ENCODE peak calls at places on chromosomes 12 and 14, in five cellular contexts. I is colonic mucosa, Z is left ventricle myocardium inferior, F is neural progenitor cell, B is esophagus squamous epithelium. E is an unnamed sample.

GRCh38 chr14:34203271-34203722 is 252.4 kb upstream of the EGLN3 start:
- DNase-seq in I (no peak), Z (no peak), F (no peak), B (no peak), E (no peak)

GRCh38 chr14:82445810-82446575 is 912.3 kb upstream of the SEL1L start:
- DNase-seq in I (no peak), Z (no peak), F (no peak), B (no peak), E (no peak)

GRCh38 chr12:63915105-63915830 is 70.8 kb downstream of the SRGAP1 start:
- DNase-seq in I (no peak), Z (no peak), F (no peak), B (no peak), E (no peak)

GRCh38 chr12:49945394-49946080 is 5.0 kb upstream of the AQP2 start:
- DNase-seq in I (peak; percentile 86), Z (peak; percentile 85), F (peak; percentile 88), B (no peak), E (peak; percentile 87)

GRCh38 chr12:123973552-123974341 is 732 bp downstream of the ZNF664 start:
- DNase-seq in I (peak; percentile 65), Z (peak; percentile 51), F (peak; percentile 73), B (no peak), E (peak; percentile 83)

GRCh38 chr12:75854681-75855309 is 176.8 kb downstream of the PHLDA1 start:
- DNase-seq in I (no peak), Z (no peak), F (no peak), B (no peak), E (no peak)

GRCh38 chr12:131345521-131346436 is 365.1 kb upstream of the SFSWAP start:
- DNase-seq in I (no peak), Z (no peak), F (no peak), B (no peak), E (no peak)

GRCh38 chr12:27334052-27334720 is 1.6 kb downstream of the BMAL2 start:
- DNase-seq in I (no peak), Z (no peak), F (no peak), B (no peak), E (no peak)

GRCh38 chr12:52157566-52158150 is 34.2 kb downstream of the KRT80 start:
- DNase-seq in I (no peak), Z (no peak), F (no peak), B (no peak), E (no peak)

GRCh38 chr12:29544428-29545101 is 47.1 kb upstream of the OVCH1 start:
- DNase-seq in I (no peak), Z (no peak), F (no peak), B (no peak), E (no peak)

GRCh38 chr12:127998936-127999467 is 268.0 kb upstream of the TMEM132C start:
- DNase-seq in I (no peak), Z (no peak), F (no peak), B (no peak), E (no peak)

GRCh38 chr12:131046813-131047788 is 93.4 kb downstream of the ADGRD1 start:
- DNase-seq in I (no peak), Z (peak; percentile 62), F (no peak), B (no peak), E (peak; percentile 67)

GRCh38 chr14:52678591-52678990 is 16.8 kb downstream of the ERO1A start:
- DNase-seq in I (no peak), Z (no peak), F (no peak), B (no peak), E (no peak)

GRCh38 chr12:111557271-111558106 is 41.6 kb downstream of the ATXN2 start:
- DNase-seq in I (no peak), Z (no peak), F (no peak), B (no peak), E (no peak)

GRCh38 chr12:107126688-107127481 is 33.5 kb upstream of the CRY1 start:
- DNase-seq in I (no peak), Z (no peak), F (no peak), B (no peak), E (no peak)

GRCh38 chr14:51818748-51819386 is 41.5 kb upstream of the GNG2 start:
- DNase-seq in I (no peak), Z (no peak), F (no peak), B (no peak), E (no peak)

GRCh38 chr12:120225852-120226640 is 25.1 kb upstream of the RPLP0 start:
- DNase-seq in I (peak; percentile 88), Z (peak; percentile 49), F (no peak), B (no peak), E (peak; percentile 48)

GRCh38 chr14:69260246-69260978 is 454 bp downstream of the GALNT16 start:
- DNase-seq in I (no peak), Z (no peak), F (peak; percentile 89), B (no peak), E (no peak)

GRCh38 chr12:74365178-74365964 is 172.3 kb upstream of the ATXN7L3B start:
- DNase-seq in I (no peak), Z (no peak), F (peak; percentile 27), B (no peak), E (no peak)

GRCh38 chr14:68395585-68395984 is 397.3 kb downstream of the ZFP36L1 start:
- DNase-seq in I (no peak), Z (no peak), F (no peak), B (no peak), E (no peak)

GRCh38 chr12:40663781-40664180 is 28.5 kb upstream of the CNTN1 start:
- DNase-seq in I (no peak), Z (no peak), F (no peak), B (no peak), E (no peak)

GRCh38 chr14:50768693-50769092 is 62.3 kb downstream of the NIN start:
- DNase-seq in I (no peak), Z (no peak), F (no peak), B (no peak), E (no peak)

GRCh38 chr12:95022477-95022876 is 19.0 kb upstream of the NDUFA12 start:
- DNase-seq in I (no peak), Z (no peak), F (no peak), B (no peak), E (no peak)

GRCh38 chr14:64387232-64387737 is 868 bp upstream of the MTHFD1 start:
- DNase-seq in I (peak; percentile 32), Z (no peak), F (peak; percentile 56), B (no peak), E (no peak)

GRCh38 chr14:95046711-95047681 is 110.3 kb downstream of the DICER1 start:
- DNase-seq in I (peak; percentile 36), Z (no peak), F (no peak), B (no peak), E (no peak)

GRCh38 chr12:117854339-117855012 is 114.3 kb downstream of the KSR2 start:
- DNase-seq in I (peak; percentile 63), Z (no peak), F (peak; percentile 81), B (no peak), E (no peak)

GRCh38 chr14:73712071-73712506 is 2.1 kb downstream of the PNMA1 start:
- DNase-seq in I (no peak), Z (no peak), F (no peak), B (no peak), E (no peak)
- H3K27ac ChIP-seq in I (peak overlapping the region; percentile 96), Z (peak overlapping the region; percentile 89), F (no peak overlapping the region), B (peak overlapping the region; percentile 93), E (peak overlapping the region; percentile 6)

GRCh38 chr12:113860950-113861349 is 105.2 kb downstream of the RBM19 start:
- DNase-seq in I (no peak), Z (no peak), F (no peak), B (no peak), E (no peak)
- H3K27ac ChIP-seq in I (no peak overlapping the region), Z (no peak overlapping the region), F (no peak overlapping the region), B (no peak overlapping the region), E (no peak overlapping the region)

DNA sequence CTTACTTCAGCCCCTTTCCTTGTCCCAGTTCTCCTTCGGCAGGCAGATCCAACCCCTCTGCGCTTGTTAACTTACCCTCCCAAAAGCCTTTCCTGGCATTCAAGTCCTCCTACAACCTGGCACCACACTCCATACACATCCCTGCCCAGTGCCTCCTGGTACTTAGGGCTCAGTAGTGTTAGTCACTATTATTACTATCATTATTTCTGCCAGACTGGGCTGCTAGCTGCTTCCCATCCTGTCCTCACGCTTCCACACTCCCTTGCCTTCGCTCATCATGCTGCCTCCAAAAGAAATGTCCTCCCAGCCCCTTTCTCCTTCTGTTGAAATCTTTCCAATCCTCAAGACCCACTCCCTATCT is 1.6 kb upstream of the HDAC7 start:
- DNase-seq in I (no peak), Z (no peak), F (no peak), B (no peak), E (no peak)
- H3K27ac ChIP-seq in I (peak overlapping the region; percentile 80), Z (peak overlapping the region; percentile 99), F (no peak overlapping the region), B (peak overlapping the region; percentile 99), E (peak overlapping the region; percentile 95)

GRCh38 chr14:89178376-89178775 is 238.7 kb downstream of the FOXN3 start:
- DNase-seq in I (no peak), Z (no peak), F (no peak), B (no peak), E (no peak)
- H3K27ac ChIP-seq in I (no peak overlapping the region), Z (no peak overlapping the region), F (no peak overlapping the region), B (no peak overlapping the region), E (peak overlapping the region; percentile 71)

DNA sequence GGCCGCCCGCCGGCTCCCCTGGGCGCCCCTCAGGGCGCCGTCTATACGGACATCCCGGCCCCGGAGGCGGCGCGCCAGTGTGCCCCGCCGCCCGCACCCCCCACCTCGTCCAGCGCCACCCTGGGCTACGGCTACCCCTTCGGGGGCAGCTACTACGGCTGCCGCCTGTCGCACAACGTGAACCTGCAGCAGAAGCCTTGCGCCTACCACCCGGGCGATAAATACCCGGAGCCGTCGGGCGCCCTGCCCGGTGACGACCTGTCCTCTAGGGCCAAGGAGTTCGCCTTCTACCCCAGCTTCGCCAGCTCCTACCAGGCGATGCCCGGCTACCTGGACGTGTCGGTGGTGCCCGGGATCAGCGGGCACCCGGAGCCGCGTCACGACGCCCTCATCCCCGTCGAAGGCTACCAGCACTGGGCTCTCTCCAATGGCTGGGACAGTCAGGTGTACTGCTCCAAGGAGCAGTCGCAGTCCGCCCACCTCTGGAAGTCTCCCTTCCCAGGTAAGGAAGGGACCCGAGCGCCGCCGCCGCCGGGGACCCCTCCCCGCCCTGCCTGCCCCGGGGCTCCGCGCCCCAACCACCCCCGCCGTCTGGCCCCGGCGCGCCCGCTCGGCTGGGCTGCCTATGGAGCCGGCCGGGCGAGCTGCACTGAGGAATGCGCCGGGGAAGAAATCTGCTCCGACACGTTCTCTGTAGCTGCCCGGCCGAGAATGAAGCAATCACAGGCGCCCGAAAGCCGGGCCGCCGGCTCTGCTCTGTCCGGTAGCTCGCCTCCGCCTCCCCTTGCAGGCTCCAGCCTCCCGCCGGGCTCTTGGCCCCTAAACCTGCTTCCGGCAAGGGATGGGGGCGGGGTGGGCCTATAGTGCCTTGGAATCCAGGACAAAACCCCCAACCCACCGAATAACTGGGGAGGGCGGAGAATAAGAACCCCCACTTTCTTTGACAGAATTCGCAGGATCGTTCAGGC is 794 bp downstream of the HOXC13 start:
- DNase-seq in I (no peak), Z (no peak), F (peak; percentile 70), B (no peak), E (peak; percentile 81)
- H3K27ac ChIP-seq in I (no peak overlapping the region), Z (no peak overlapping the region), F (no peak overlapping the region), B (no peak overlapping the region), E (no peak overlapping the region)

GRCh38 chr14:101398011-101398410 is 163.3 kb upstream of the DIO3 start:
- DNase-seq in I (no peak), Z (no peak), F (no peak), B (no peak), E (no peak)

GRCh38 chr14:101399737-101400517 is 161.4 kb upstream of the DIO3 start:
- DNase-seq in I (no peak), Z (no peak), F (no peak), B (no peak), E (no peak)

GRCh38 chr14:101395779-101396178 is 165.5 kb upstream of the DIO3 start:
- DNase-seq in I (no peak), Z (no peak), F (no peak), B (no peak), E (no peak)

GRCh38 chr14:101394374-101394773 is 166.9 kb upstream of the DIO3 start:
- DNase-seq in I (no peak), Z (no peak), F (no peak), B (no peak), E (no peak)

GRCh38 chr14:101397206-101397605 is 164.1 kb upstream of the DIO3 start:
- DNase-seq in I (no peak), Z (no peak), F (no peak), B (no peak), E (no peak)
- H3K27ac ChIP-seq in I (no peak overlapping the region), Z (no peak overlapping the region), F (no peak overlapping the region), B (no peak overlapping the region), E (no peak overlapping the region)